ENCODE peak calls at places on chromosomes 3 and 15, in six cellular contexts. D, I, K, V, W and Z are unnamed samples.

GRCh38 chr3:30613135-30613825 is 6.9 kb downstream of the TGFBR2 start:
- DNase-seq in V (no peak), W (no peak), K (no peak), I (no peak), D (no peak), Z (no peak)

GRCh38 chr15:31261266-31262142 is 65.1 kb upstream of the KLF13 start:
- DNase-seq in W (no peak), K (no peak), D (no peak), V (no peak), I (no peak), Z (no peak)

GRCh38 chr3:13217736-13218540 is 144.7 kb upstream of the IQSEC1 start:
- DNase-seq in I (peak; percentile 47), W (no peak), K (no peak), D (no peak), V (peak; percentile 50), Z (peak; percentile 63)

GRCh38 chr15:85329561-85330421 is 50.6 kb upstream of the AKAP13 start:
- DNase-seq in W (no peak), K (peak; percentile 48), I (no peak), D (peak; percentile 56), V (no peak), Z (peak; percentile 46)

GRCh38 chr15:69134841-69135240 is 25.6 kb upstream of the GLCE start:
- DNase-seq in W (no peak), K (no peak), I (no peak), D (no peak), V (no peak), Z (no peak)

GRCh38 chr15:43253431-43254403 is 13.0 kb downstream of the TGM5 start:
- DNase-seq in V (no peak), K (no peak), W (no peak), I (no peak), D (no peak), Z (no peak)

GRCh38 chr3:133895208-133896001 is at the start of gene RAB6B:
- DNase-seq in D (peak; percentile 29), W (peak; percentile 83), K (peak; percentile 96), I (no peak), V (no peak), Z (no peak)

GRCh38 chr3:167852216-167852615 is 116.7 kb downstream of the SERPINI1 start:
- DNase-seq in D (no peak), K (no peak), I (no peak), V (no peak), W (no peak), Z (no peak)

GRCh38 chr15:68656438-68656739 is 77.6 kb downstream of the CORO2B start:
- DNase-seq in I (no peak), D (no peak), K (no peak), V (no peak), W (no peak), Z (no peak)

GRCh38 chr15:36370735-36371115 is 208.7 kb upstream of the CDIN1 start:
- DNase-seq in D (no peak), K (no peak), I (peak; percentile 50), V (peak; percentile 1), W (no peak), Z (no peak)

GRCh38 chr3:172129868-172130751 is 90.7 kb downstream of the FNDC3B start:
- DNase-seq in W (no peak), V (peak; percentile 95), D (peak; percentile 99), K (peak; percentile 65), I (peak; percentile 91), Z (peak; percentile 99)

GRCh38 chr3:58034738-58035511 is 26.7 kb downstream of the FLNB start:
- DNase-seq in D (no peak), K (no peak), V (no peak), I (no peak), W (peak; percentile 41), Z (no peak)

DNA sequence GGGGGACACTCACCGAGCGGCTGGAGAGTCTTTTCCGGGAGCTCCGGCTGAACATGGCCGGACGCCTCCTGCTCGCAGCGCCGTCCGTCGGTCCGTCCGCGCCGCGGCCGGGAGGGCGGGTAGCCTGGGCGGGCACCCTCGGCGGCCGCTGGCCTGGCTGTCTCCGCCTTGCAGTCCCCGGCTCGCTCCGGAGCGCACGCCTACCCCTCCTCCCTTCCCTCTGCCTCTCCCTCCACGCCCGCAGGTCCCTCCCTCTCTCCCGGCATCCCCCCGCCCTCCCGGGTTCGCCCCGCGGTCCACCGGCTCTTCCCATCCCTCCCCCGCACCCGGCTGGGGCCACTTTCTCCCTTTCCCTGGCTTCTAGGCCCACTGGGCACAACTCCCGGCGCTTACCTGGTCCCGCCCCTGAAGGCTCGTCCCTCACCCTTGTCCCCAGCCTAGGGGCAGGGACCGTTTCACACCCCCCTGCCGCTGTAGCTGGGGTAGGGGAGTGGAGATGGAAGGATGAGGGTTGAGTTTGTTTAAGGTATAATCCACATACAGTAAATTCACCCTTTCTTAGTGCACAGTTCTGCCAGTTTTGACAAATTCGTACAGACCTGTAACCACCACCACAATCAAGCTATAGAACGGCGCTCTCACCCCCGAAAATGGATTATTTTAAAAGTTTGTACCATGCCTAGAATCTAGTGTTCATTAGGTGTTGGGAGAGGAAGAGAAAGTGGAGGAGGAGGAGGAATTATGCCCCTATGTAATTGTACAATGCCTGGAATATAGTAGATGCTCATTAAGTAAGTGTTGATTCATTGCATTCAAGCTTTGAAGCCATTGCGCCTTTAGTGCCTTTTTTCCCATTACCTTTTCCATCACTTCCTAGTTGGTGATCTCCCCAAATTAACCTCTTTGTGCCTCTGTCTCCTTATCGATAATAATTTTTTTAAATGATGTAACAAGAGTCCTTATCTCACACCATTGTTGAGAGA is 220.3 kb upstream of the PRICKLE2 start:
- DNase-seq in K (peak; percentile 83), D (no peak), I (no peak), V (no peak), W (peak; percentile 89), Z (no peak)
- TF ChIP-seq REST in K (no peak), D (no peak), I (no peak), V (no peak), W (no peak), Z (no peak)

GRCh38 chr3:43995078-43995928 is 246.4 kb upstream of the TOPAZ1 start:
- DNase-seq in D (no peak), V (no peak), K (peak; percentile 80), I (no peak), W (peak; percentile 77), Z (no peak)
- H3K27me3 ChIP-seq in D (peaks cover 76% of the 10 kb centered on the region), V (peaks cover 2% of the 10 kb centered on the region), K (no peaks in the 10 kb centered on the region), I (peaks cover 12% of the 10 kb centered on the region), W (peaks cover 89% of the 10 kb centered on the region), Z (peaks cover 35% of the 10 kb centered on the region)

GRCh38 chr3:90024986-90025385 is 917.6 kb downstream of the EPHA3 start:
- DNase-seq in I (no peak), V (no peak), K (no peak), D (no peak), W (no peak), Z (no peak)
- TF ChIP-seq REST in I (no peak), V (no peak), K (no peak), D (no peak), W (no peak), Z (no peak)

GRCh38 chr3:122926322-122926721 is 101.2 kb downstream of the SEMA5B start:
- DNase-seq in W (no peak), I (no peak), D (no peak), V (no peak), K (no peak), Z (no peak)

GRCh38 chr3:122926811-122927210 is 100.8 kb downstream of the SEMA5B start:
- DNase-seq in I (no peak), K (no peak), V (no peak), W (no peak), D (no peak), Z (no peak)

GRCh38 chr3:122928396-122929187 is 99.0 kb downstream of the SEMA5B start:
- DNase-seq in D (no peak), V (no peak), I (no peak), W (no peak), K (no peak), Z (no peak)

GRCh38 chr3:122929188-122929465 is 98.4 kb downstream of the SEMA5B start:
- DNase-seq in V (no peak), K (peak; percentile 65), I (no peak), W (no peak), D (no peak), Z (no peak)

GRCh38 chr3:122927726-122928125 is 99.8 kb downstream of the SEMA5B start:
- DNase-seq in K (no peak), D (no peak), V (no peak), W (no peak), I (no peak), Z (no peak)
- H3K27me3 ChIP-seq in K (no peaks in the 10 kb centered on the region), D (peaks cover 9% of the 10 kb centered on the region), V (peaks cover 4% of the 10 kb centered on the region), W (peaks cover 10% of the 10 kb centered on the region), I (peaks cover 3% of the 10 kb centered on the region), Z (peaks cover 21% of the 10 kb centered on the region)

GRCh38 chr3:85605066-85605465 is 646.3 kb downstream of the CADM2 start:
- DNase-seq in D (no peak), W (no peak), I (no peak), V (no peak), K (no peak), Z (no peak)

GRCh38 chr3:85603378-85603777 is 644.6 kb downstream of the CADM2 start:
- DNase-seq in K (no peak), I (no peak), D (no peak), V (no peak), W (peak; percentile 31), Z (no peak)
- TF ChIP-seq REST in K (no peak), I (no peak), D (no peak), V (no peak), W (no peak), Z (no peak)

DNA sequence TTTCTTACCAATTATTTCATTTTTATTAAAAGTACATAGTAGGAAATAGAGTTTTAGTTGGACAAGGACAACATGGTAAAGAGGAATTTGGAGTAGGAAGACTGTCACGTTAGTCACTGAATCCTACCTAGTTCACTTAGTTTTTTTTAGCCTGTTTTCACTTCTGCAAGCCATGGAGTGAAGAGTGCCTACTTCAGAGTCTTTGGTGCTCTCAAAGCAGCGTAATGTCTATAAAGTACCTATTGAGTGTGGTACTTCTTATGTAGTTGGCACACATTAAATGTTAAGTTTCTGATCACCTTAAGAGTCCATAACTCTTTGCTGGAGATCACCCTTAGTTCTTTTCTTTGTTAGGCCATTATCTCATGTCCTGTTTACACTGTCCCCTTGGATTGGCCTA is 78.7 kb downstream of the LPP start:
- DNase-seq in W (no peak), I (no peak), K (no peak), D (no peak), V (no peak), Z (no peak)
- H3K27me3 ChIP-seq in W (no peaks in the 10 kb centered on the region), I (no peaks in the 10 kb centered on the region), K (no peaks in the 10 kb centered on the region), D (no peaks in the 10 kb centered on the region), V (no peaks in the 10 kb centered on the region), Z (no peaks in the 10 kb centered on the region)